ENCODE peak calls at places on chromosomes 7 and 10, in six cellular contexts. B is CD8-positive, alpha-beta memory T cell; R is mammary epithelial cell; H is Peyer's patch; Y is tibial artery; T is Panc1. I is an unnamed sample. For H3K36me3, the result is how much of the 10 kb centered on the place peaks cover.

GRCh38 chr10:42697926-42698325 is 59.6 kb upstream of the ZNF33B start:
- DNase-seq in Y (no peak), T (no peak), R (no peak), H (no peak), B (no peak), I (no peak)

GRCh38 chr10:17067549-17068264 is 61.9 kb downstream of the CUBN start:
- DNase-seq in B (no peak), Y (no peak), R (no peak), T (no peak), H (no peak), I (no peak)

GRCh38 chr10:628386-629045 is 61.0 kb downstream of the DIP2C start:
- DNase-seq in B (no peak), Y (no peak), R (no peak), T (no peak), H (no peak), I (no peak)

GRCh38 chr7:136870799-136871487 is 2.5 kb downstream of the CHRM2 start:
- DNase-seq in H (peak), R (no peak), Y (no peak), B (no peak), T (no peak), I (no peak)

GRCh38 chr10:104293021-104293420 is 24.0 kb downstream of the GSTO2 start:
- DNase-seq in H (no peak), R (peak), B (no peak), T (no peak), Y (no peak), I (peak)

GRCh38 chr10:7090529-7090928 is 320.3 kb downstream of the SFMBT2 start:
- DNase-seq in R (no peak), B (no peak), Y (no peak), T (no peak), H (no peak), I (no peak)

GRCh38 chr10:3126741-3127342 is 45.7 kb downstream of the PITRM1 start:
- DNase-seq in Y (no peak), B (no peak), R (no peak), T (no peak), H (no peak), I (no peak)

GRCh38 chr7:6613706-6614105 is 1.7 kb upstream of the ZNF853 start:
- DNase-seq in T (no peak), H (no peak), B (no peak), Y (no peak), R (no peak), I (no peak)

GRCh38 chr10:121974535-121975294 is at the start of gene NSMCE4A:
- DNase-seq in T (no peak), Y (peak), R (peak), H (peak), B (peak), I (no peak)

DNA sequence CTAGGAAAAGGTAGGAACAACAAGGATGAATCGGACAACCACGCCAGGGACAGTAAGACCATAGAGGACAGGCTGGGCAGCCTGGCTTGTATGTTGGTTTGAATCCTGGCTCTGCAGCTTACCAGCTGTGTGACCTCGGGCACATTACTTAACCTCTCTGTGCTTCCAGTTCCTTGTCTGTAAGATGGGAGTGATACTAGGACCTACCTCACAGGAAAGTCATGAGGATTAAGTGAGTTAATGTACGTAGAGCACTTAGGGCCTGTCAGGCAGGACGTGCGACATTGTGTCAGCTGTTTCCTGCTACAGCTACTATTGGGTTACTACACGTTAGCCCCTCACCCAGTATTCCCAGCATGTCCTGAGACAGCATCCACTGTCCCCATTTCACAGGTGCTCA is 32.1 kb downstream of the PLAC9 start:
- DNase-seq in T (no peak), B (no peak), R (no peak), H (no peak), Y (no peak), I (no peak)
- H3K36me3 ChIP-seq in T (under half), B (half or more), R (under half), H (under half), Y (half or more), I (under half)

GRCh38 chr7:127730658-127731276 is 78.8 kb downstream of the SND1 start:
- DNase-seq in R (no peak), B (no peak), H (no peak), T (no peak), Y (no peak), I (no peak)

GRCh38 chr7:127736511-127736910 is 84.5 kb downstream of the SND1 start:
- DNase-seq in H (no peak), R (no peak), B (no peak), Y (no peak), T (no peak), I (no peak)

GRCh38 chr7:127732306-127732705 is 80.3 kb downstream of the SND1 start:
- DNase-seq in T (no peak), B (no peak), Y (no peak), H (no peak), R (no peak), I (no peak)

GRCh38 chr7:127731431-127732080 is 79.6 kb downstream of the SND1 start:
- DNase-seq in H (no peak), R (no peak), B (no peak), Y (no peak), T (no peak), I (no peak)

DNA sequence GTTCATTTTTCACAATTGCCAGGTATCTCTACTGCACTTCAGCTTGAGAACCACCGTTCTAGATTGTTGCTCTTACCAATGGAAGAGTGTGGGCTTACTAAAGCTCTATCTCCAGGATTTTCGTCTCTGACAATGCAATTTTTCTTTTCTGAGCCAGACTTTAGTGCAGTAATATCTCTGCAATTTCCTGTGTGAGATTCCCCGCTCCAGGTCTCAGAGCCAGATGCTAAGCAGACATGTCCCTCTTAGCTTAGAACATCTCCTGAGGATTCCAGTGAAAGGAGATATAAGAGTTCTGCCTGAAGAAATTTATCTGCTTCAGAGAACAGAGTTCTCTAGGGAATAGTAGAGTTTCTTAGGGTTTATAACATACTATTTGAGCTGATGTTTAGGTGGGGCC is 82.0 kb downstream of the SND1 start:
- DNase-seq in B (no peak), R (no peak), Y (no peak), T (no peak), H (no peak), I (no peak)
- H3K36me3 ChIP-seq in B (under half), R (under half), Y (under half), T (under half), H (under half), I (under half)

GRCh38 chr10:97358349-97358748 is 23.8 kb upstream of the FRAT2 start:
- DNase-seq in R (no peak), T (no peak), H (no peak), Y (no peak), B (no peak), I (no peak)

GRCh38 chr10:97363071-97363470 is 28.5 kb upstream of the FRAT2 start:
- DNase-seq in B (no peak), Y (no peak), H (no peak), T (no peak), R (no peak), I (no peak)

GRCh38 chr10:97358781-97359180 is 24.3 kb upstream of the FRAT2 start:
- DNase-seq in H (no peak), Y (no peak), T (no peak), B (no peak), R (no peak), I (no peak)

GRCh38 chr10:97362310-97363033 is 27.9 kb upstream of the FRAT2 start:
- DNase-seq in H (no peak), T (no peak), Y (no peak), R (no peak), B (no peak), I (no peak)

DNA sequence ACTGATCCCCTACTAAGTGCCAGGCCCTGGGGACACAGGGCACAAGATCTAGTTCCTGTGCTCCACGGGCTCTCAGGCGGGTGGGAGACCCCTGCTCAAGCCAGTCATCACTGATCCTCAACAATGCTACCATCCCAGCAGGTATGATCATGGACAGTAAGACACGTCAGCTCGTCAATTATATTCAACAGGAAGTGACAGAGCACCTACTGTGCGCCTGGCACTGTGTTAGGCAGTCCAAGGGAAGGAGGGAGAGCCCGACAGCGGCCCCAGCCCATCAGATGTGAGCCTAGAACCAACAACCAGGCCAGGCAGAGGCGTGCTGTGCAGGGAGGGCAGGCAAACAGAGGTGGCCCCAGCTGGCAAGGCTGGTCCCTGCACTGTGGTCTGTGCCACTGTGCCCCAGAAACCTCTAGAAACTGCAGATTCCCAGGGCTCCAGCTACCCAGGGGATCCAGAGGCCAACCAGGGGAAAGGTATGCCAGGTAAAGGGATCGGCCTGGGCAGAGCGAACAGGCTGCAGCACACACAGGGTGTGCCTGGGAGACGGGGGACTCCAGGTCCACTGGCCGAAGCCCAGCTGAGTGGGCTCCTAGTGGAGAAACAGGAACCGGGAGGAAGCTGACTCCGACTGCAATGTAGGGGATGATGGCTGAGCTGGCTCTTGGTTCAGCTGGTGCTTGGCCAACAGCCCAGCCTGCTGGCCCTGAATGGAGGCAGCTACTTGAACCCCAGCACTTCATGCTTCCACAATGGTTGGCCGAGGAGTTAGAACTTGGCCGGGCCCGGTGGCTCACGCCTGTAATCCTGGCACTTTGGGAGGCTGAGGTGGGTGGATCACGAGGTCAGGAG is 26.7 kb upstream of the FRAT2 start:
- DNase-seq in B (no peak), T (no peak), R (no peak), Y (no peak), H (no peak), I (no peak)
- H3K36me3 ChIP-seq in B (under half), T (under half), R (under half), Y (half or more), H (under half), I (under half)

GRCh38 chr7:1712907-1713501 is 42.9 kb downstream of the ELFN1 start:
- DNase-seq in Y (no peak), R (no peak), T (no peak), B (no peak), H (no peak), I (no peak)
- H3K36me3 ChIP-seq in Y (under half), R (under half), T (under half), B (under half), H (under half), I (under half)

GRCh38 chr7:28546067-28546466 is 133.7 kb downstream of the CREB5 start:
- DNase-seq in B (no peak), T (no peak), H (no peak), Y (no peak), R (no peak), I (no peak)
- H3K36me3 ChIP-seq in B (under half), T (under half), H (under half), Y (under half), R (under half), I (under half)

GRCh38 chr10:13642293-13642692 is 55.5 kb downstream of the PRPF18 start:
- DNase-seq in T (no peak), Y (no peak), R (no peak), B (no peak), H (no peak), I (no peak)
- H3K36me3 ChIP-seq in T (under half), Y (half or more), R (under half), B (under half), H (under half), I (under half)

GRCh38 chr7:33739286-33739685 is 166.1 kb upstream of the BMPER start:
- DNase-seq in B (no peak), T (no peak), R (no peak), Y (no peak), H (no peak), I (no peak)

GRCh38 chr7:33735403-33735802 is 169.9 kb upstream of the BMPER start:
- DNase-seq in Y (no peak), T (no peak), R (no peak), B (no peak), H (no peak), I (no peak)

GRCh38 chr7:33742521-33742920 is 162.8 kb upstream of the BMPER start:
- DNase-seq in H (no peak), T (no peak), R (no peak), Y (no peak), B (no peak), I (no peak)

GRCh38 chr7:33736521-33737221 is 168.7 kb upstream of the BMPER start:
- DNase-seq in Y (no peak), T (no peak), B (no peak), H (no peak), R (no peak), I (no peak)

DNA sequence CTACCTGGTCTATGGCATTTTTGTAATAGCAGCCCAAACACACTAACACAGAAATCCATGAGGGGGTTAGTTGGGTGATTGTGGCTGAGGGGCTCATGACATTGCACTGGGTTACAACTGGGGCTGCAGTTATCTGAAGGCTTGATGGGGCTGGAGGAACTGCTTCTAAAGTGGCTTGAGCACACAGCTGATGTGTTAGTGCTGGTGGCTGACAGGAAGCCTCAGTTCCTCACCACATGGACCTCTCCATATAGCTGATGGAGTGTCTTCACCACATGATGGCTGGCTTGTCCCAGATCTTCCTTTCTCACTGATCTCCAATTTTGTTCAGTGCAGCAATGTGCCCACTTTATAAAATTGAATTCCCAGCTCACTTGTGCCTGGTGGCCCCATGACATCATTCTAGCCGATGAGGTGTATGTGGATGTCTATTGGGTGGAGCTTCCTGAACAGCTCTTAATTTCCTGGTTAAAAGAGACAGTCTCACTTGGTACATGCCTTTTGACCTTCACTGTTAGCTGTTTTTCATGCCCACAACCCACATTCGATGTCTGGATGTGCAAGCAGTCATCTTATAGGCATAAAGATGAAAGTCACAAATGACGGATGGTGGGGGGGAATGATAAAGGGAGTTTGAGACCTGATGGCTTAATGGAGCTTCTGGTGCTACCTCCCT is 166.9 kb upstream of the BMPER start:
- DNase-seq in B (no peak), R (no peak), T (no peak), H (no peak), Y (no peak), I (no peak)
- H3K36me3 ChIP-seq in B (under half), R (under half), T (under half), H (under half), Y (under half), I (under half)

GRCh38 chr10:118052816-118053215 is 6.1 kb upstream of the RAB11FIP2 start:
- DNase-seq in Y (no peak), R (no peak), H (no peak), T (no peak), B (no peak), I (no peak)
- H3K36me3 ChIP-seq in Y (under half), R (under half), H (under half), T (under half), B (under half), I (under half)

DNA sequence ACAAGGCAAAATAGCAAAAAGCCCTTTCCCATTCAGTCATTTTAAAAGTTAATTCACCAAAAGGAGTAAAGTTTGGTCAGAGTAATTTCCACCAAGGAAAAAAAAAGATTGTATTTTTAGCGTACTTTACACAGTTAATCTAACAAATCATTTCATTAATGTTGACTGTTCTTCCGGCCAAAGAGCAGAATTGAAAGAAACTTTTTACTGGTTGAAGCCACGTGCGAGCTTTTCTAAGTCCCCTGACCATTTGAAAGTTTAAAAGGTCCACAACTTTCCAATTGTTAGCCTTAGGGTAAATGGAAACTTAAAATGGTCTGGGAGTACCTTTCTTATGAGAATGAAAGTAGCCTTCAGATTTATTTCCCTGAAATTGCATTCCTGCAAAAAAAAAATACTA is 296.7 kb downstream of the ARL4A start:
- DNase-seq in B (no peak), T (no peak), R (no peak), Y (no peak), H (no peak), I (no peak)
- H3K36me3 ChIP-seq in B (under half), T (under half), R (under half), Y (under half), H (under half), I (under half)

GRCh38 chr10:68367121-68367520 is 34.4 kb upstream of the PBLD start:
- DNase-seq in B (no peak), H (no peak), R (no peak), Y (no peak), T (no peak), I (no peak)

GRCh38 chr10:68366600-68366999 is 33.9 kb upstream of the PBLD start:
- DNase-seq in H (no peak), T (no peak), B (no peak), R (no peak), Y (no peak), I (no peak)

GRCh38 chr10:68365611-68366010 is 32.9 kb upstream of the PBLD start:
- DNase-seq in Y (no peak), T (no peak), H (no peak), R (no peak), B (no peak), I (no peak)

DNA sequence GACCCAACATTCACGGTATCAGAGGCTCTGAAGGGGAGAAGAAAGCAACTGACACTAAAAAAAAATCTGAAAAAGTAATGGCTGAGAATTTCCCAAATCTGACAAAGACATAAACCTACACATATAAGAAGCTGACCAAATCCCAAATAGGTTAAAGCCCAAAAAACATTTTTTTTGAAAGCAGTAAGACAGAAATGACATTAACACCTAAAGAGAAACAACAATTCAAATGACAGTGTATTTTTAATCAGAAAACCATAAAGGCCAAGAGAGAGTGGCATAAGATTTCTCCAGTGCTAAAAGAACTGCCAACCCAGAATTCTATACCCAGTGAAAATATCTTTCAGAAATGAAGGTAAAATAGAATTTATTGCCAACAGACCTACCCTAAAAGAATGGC is 35.5 kb downstream of the RUFY2 start:
- DNase-seq in R (no peak), H (no peak), B (no peak), Y (no peak), T (no peak), I (no peak)
- H3K36me3 ChIP-seq in R (under half), H (under half), B (under half), Y (half or more), T (under half), I (under half)